ENCODE peak calls at places on chromosome 10, in four cellular contexts. One of them, this sample, is unnamed.

GRCh38 chr10:124091646-124092269 is 1.6 kb downstream of the CHST15 start:
- DNase-seq in colonic mucosa: no peak
- DNase-seq in body of pancreas: peak; percentile 22
- DNase-seq in stimulated activated CD8-positive, alpha-beta memory T cell treated with anti-CD3 and anti-CD28 coated beads, Interleukin-2, amount 100 ng/mL, for 1 hour: no peak
- DNase-seq in this sample: peak; percentile 76

GRCh38 chr10:73858750-73859439 is 15.5 kb downstream of the CAMK2G start:
- DNase-seq in body of pancreas: no peak
- DNase-seq in stimulated activated CD8-positive, alpha-beta memory T cell treated with anti-CD3 and anti-CD28 coated beads, Interleukin-2, amount 100 ng/mL, for 1 hour: no peak
- DNase-seq in colonic mucosa: no peak
- DNase-seq in this sample: no peak

GRCh38 chr10:58260334-58260733 is 7.4 kb downstream of the IPMK start:
- DNase-seq in colonic mucosa: no peak
- DNase-seq in body of pancreas: no peak
- DNase-seq in stimulated activated CD8-positive, alpha-beta memory T cell treated with anti-CD3 and anti-CD28 coated beads, Interleukin-2, amount 100 ng/mL, for 1 hour: no peak
- DNase-seq in this sample: no peak

GRCh38 chr10:29113251-29113945 is 175.5 kb upstream of the LYZL1 start:
- DNase-seq in colonic mucosa: no peak
- DNase-seq in body of pancreas: no peak
- DNase-seq in stimulated activated CD8-positive, alpha-beta memory T cell treated with anti-CD3 and anti-CD28 coated beads, Interleukin-2, amount 100 ng/mL, for 1 hour: no peak
- DNase-seq in this sample: no peak

GRCh38 chr10:80407836-80408197 is 534 bp upstream of the PRXL2A start:
- DNase-seq in colonic mucosa: peak; percentile 66
- DNase-seq in stimulated activated CD8-positive, alpha-beta memory T cell treated with anti-CD3 and anti-CD28 coated beads, Interleukin-2, amount 100 ng/mL, for 1 hour: no peak
- DNase-seq in body of pancreas: peak; percentile 29
- DNase-seq in this sample: peak; percentile 64

GRCh38 chr10:86827639-86828038 is 71.2 kb downstream of the BMPR1A start:
- DNase-seq in body of pancreas: no peak
- DNase-seq in stimulated activated CD8-positive, alpha-beta memory T cell treated with anti-CD3 and anti-CD28 coated beads, Interleukin-2, amount 100 ng/mL, for 1 hour: no peak
- DNase-seq in colonic mucosa: no peak
- DNase-seq in this sample: no peak

GRCh38 chr10:47047577-47048532 is 136.6 kb downstream of the PTPN20 start:
- DNase-seq in body of pancreas: peak; percentile 83
- DNase-seq in stimulated activated CD8-positive, alpha-beta memory T cell treated with anti-CD3 and anti-CD28 coated beads, Interleukin-2, amount 100 ng/mL, for 1 hour: peak; percentile 27
- DNase-seq in colonic mucosa: peak; percentile 81
- DNase-seq in this sample: peak; percentile 93

GRCh38 chr10:13915710-13916109 is 328.9 kb downstream of the PRPF18 start:
- DNase-seq in stimulated activated CD8-positive, alpha-beta memory T cell treated with anti-CD3 and anti-CD28 coated beads, Interleukin-2, amount 100 ng/mL, for 1 hour: no peak
- DNase-seq in colonic mucosa: no peak
- DNase-seq in body of pancreas: no peak
- DNase-seq in this sample: peak; percentile 67

GRCh38 chr10:124983321-124983720 is 41.4 kb downstream of the ZRANB1 start:
- DNase-seq in stimulated activated CD8-positive, alpha-beta memory T cell treated with anti-CD3 and anti-CD28 coated beads, Interleukin-2, amount 100 ng/mL, for 1 hour: no peak
- DNase-seq in colonic mucosa: no peak
- DNase-seq in body of pancreas: no peak
- DNase-seq in this sample: no peak

GRCh38 chr10:58698777-58699356 is 186.2 kb downstream of the BICC1 start:
- DNase-seq in colonic mucosa: no peak
- DNase-seq in body of pancreas: no peak
- DNase-seq in stimulated activated CD8-positive, alpha-beta memory T cell treated with anti-CD3 and anti-CD28 coated beads, Interleukin-2, amount 100 ng/mL, for 1 hour: no peak
- DNase-seq in this sample: no peak

GRCh38 chr10:52215745-52216361 is 98.2 kb upstream of the DKK1 start:
- DNase-seq in body of pancreas: peak; percentile 64
- DNase-seq in colonic mucosa: peak; percentile 68
- DNase-seq in stimulated activated CD8-positive, alpha-beta memory T cell treated with anti-CD3 and anti-CD28 coated beads, Interleukin-2, amount 100 ng/mL, for 1 hour: no peak
- DNase-seq in this sample: no peak

GRCh38 chr10:26837139-26837538 is 23.6 kb downstream of the ABI1 start:
- DNase-seq in stimulated activated CD8-positive, alpha-beta memory T cell treated with anti-CD3 and anti-CD28 coated beads, Interleukin-2, amount 100 ng/mL, for 1 hour: no peak
- DNase-seq in colonic mucosa: no peak
- DNase-seq in body of pancreas: no peak
- DNase-seq in this sample: no peak

GRCh38 chr10:127925471-127926207 is 18.7 kb downstream of the PTPRE start:
- DNase-seq in stimulated activated CD8-positive, alpha-beta memory T cell treated with anti-CD3 and anti-CD28 coated beads, Interleukin-2, amount 100 ng/mL, for 1 hour: no peak
- DNase-seq in colonic mucosa: no peak
- DNase-seq in body of pancreas: no peak
- DNase-seq in this sample: no peak

GRCh38 chr10:86329093-86329710 is 37.4 kb downstream of the GRID1 start:
- DNase-seq in stimulated activated CD8-positive, alpha-beta memory T cell treated with anti-CD3 and anti-CD28 coated beads, Interleukin-2, amount 100 ng/mL, for 1 hour: no peak
- DNase-seq in colonic mucosa: no peak
- DNase-seq in body of pancreas: no peak
- DNase-seq in this sample: no peak

GRCh38 chr10:129637010-129637409 is 170.0 kb downstream of the MGMT start:
- DNase-seq in body of pancreas: no peak
- DNase-seq in colonic mucosa: no peak
- DNase-seq in stimulated activated CD8-positive, alpha-beta memory T cell treated with anti-CD3 and anti-CD28 coated beads, Interleukin-2, amount 100 ng/mL, for 1 hour: no peak
- DNase-seq in this sample: no peak

GRCh38 chr10:16904619-16905018 is 87.4 kb upstream of the RSU1 start:
- DNase-seq in colonic mucosa: no peak
- DNase-seq in body of pancreas: no peak
- DNase-seq in stimulated activated CD8-positive, alpha-beta memory T cell treated with anti-CD3 and anti-CD28 coated beads, Interleukin-2, amount 100 ng/mL, for 1 hour: no peak
- DNase-seq in this sample: no peak

GRCh38 chr10:99621454-99622246 is 1.4 kb upstream of the SLC25A28 start:
- DNase-seq in colonic mucosa: no peak
- DNase-seq in stimulated activated CD8-positive, alpha-beta memory T cell treated with anti-CD3 and anti-CD28 coated beads, Interleukin-2, amount 100 ng/mL, for 1 hour: no peak
- DNase-seq in body of pancreas: no peak
- DNase-seq in this sample: no peak

GRCh38 chr10:5896765-5897340 is 6.8 kb downstream of the FBH1 start:
- DNase-seq in body of pancreas: no peak
- DNase-seq in colonic mucosa: no peak
- DNase-seq in stimulated activated CD8-positive, alpha-beta memory T cell treated with anti-CD3 and anti-CD28 coated beads, Interleukin-2, amount 100 ng/mL, for 1 hour: no peak
- DNase-seq in this sample: no peak

GRCh38 chr10:122407375-122408125 is 33.0 kb downstream of the PLEKHA1 start:
- DNase-seq in stimulated activated CD8-positive, alpha-beta memory T cell treated with anti-CD3 and anti-CD28 coated beads, Interleukin-2, amount 100 ng/mL, for 1 hour: peak; percentile 8
- DNase-seq in body of pancreas: no peak
- DNase-seq in colonic mucosa: no peak
- DNase-seq in this sample: no peak

GRCh38 chr10:22252286-22252800 is 34.5 kb upstream of the EBLN1 start:
- DNase-seq in stimulated activated CD8-positive, alpha-beta memory T cell treated with anti-CD3 and anti-CD28 coated beads, Interleukin-2, amount 100 ng/mL, for 1 hour: peak; percentile 8
- DNase-seq in colonic mucosa: peak; percentile 26
- DNase-seq in body of pancreas: peak; percentile 58
- DNase-seq in this sample: peak; percentile 88

GRCh38 chr10:51528527-51528926 is 170.9 kb downstream of the CSTF2T start:
- DNase-seq in stimulated activated CD8-positive, alpha-beta memory T cell treated with anti-CD3 and anti-CD28 coated beads, Interleukin-2, amount 100 ng/mL, for 1 hour: no peak
- DNase-seq in colonic mucosa: no peak
- DNase-seq in body of pancreas: no peak
- DNase-seq in this sample: no peak

GRCh38 chr10:49352323-49352722 is 43.6 kb downstream of the DRGX start:
- DNase-seq in colonic mucosa: no peak
- DNase-seq in body of pancreas: no peak
- DNase-seq in stimulated activated CD8-positive, alpha-beta memory T cell treated with anti-CD3 and anti-CD28 coated beads, Interleukin-2, amount 100 ng/mL, for 1 hour: no peak
- DNase-seq in this sample: no peak

GRCh38 chr10:112558476-112559166 is 111.6 kb downstream of the VTI1A start:
- DNase-seq in stimulated activated CD8-positive, alpha-beta memory T cell treated with anti-CD3 and anti-CD28 coated beads, Interleukin-2, amount 100 ng/mL, for 1 hour: no peak
- DNase-seq in body of pancreas: no peak
- DNase-seq in colonic mucosa: no peak
- DNase-seq in this sample: no peak

GRCh38 chr10:69088801-69089501 is 1.0 kb downstream of the SRGN start:
- DNase-seq in colonic mucosa: no peak
- DNase-seq in stimulated activated CD8-positive, alpha-beta memory T cell treated with anti-CD3 and anti-CD28 coated beads, Interleukin-2, amount 100 ng/mL, for 1 hour: no peak
- DNase-seq in body of pancreas: no peak
- DNase-seq in this sample: no peak

GRCh38 chr10:53401536-53401935 is 629.0 kb upstream of the MBL2 start:
- DNase-seq in colonic mucosa: no peak
- DNase-seq in stimulated activated CD8-positive, alpha-beta memory T cell treated with anti-CD3 and anti-CD28 coated beads, Interleukin-2, amount 100 ng/mL, for 1 hour: no peak
- DNase-seq in body of pancreas: no peak
- DNase-seq in this sample: no peak

GRCh38 chr10:93818086-93818485 is 60.4 kb downstream of the LGI1 start:
- DNase-seq in colonic mucosa: no peak
- DNase-seq in body of pancreas: peak; percentile 18
- DNase-seq in stimulated activated CD8-positive, alpha-beta memory T cell treated with anti-CD3 and anti-CD28 coated beads, Interleukin-2, amount 100 ng/mL, for 1 hour: no peak
- DNase-seq in this sample: no peak

GRCh38 chr10:123634221-123634620 is 31.9 kb upstream of the GPR26 start:
- DNase-seq in body of pancreas: no peak
- DNase-seq in stimulated activated CD8-positive, alpha-beta memory T cell treated with anti-CD3 and anti-CD28 coated beads, Interleukin-2, amount 100 ng/mL, for 1 hour: no peak
- DNase-seq in colonic mucosa: no peak
- DNase-seq in this sample: no peak

GRCh38 chr10:23829556-23829955 is 379.4 kb upstream of the KIAA1217 start:
- DNase-seq in stimulated activated CD8-positive, alpha-beta memory T cell treated with anti-CD3 and anti-CD28 coated beads, Interleukin-2, amount 100 ng/mL, for 1 hour: no peak
- DNase-seq in body of pancreas: no peak
- DNase-seq in colonic mucosa: no peak
- DNase-seq in this sample: no peak

GRCh38 chr10:92274071-92274470 is 16.8 kb downstream of the CPEB3 start:
- DNase-seq in body of pancreas: no peak
- DNase-seq in colonic mucosa: no peak
- DNase-seq in stimulated activated CD8-positive, alpha-beta memory T cell treated with anti-CD3 and anti-CD28 coated beads, Interleukin-2, amount 100 ng/mL, for 1 hour: no peak
- DNase-seq in this sample: no peak

GRCh38 chr10:96797485-96797884 is 34.6 kb upstream of the LCOR start:
- DNase-seq in colonic mucosa: no peak
- DNase-seq in body of pancreas: no peak
- DNase-seq in stimulated activated CD8-positive, alpha-beta memory T cell treated with anti-CD3 and anti-CD28 coated beads, Interleukin-2, amount 100 ng/mL, for 1 hour: no peak
- DNase-seq in this sample: no peak

GRCh38 chr10:118621304-118621942 is 26.0 kb upstream of the PRLHR start:
- DNase-seq in stimulated activated CD8-positive, alpha-beta memory T cell treated with anti-CD3 and anti-CD28 coated beads, Interleukin-2, amount 100 ng/mL, for 1 hour: no peak
- DNase-seq in body of pancreas: no peak
- DNase-seq in colonic mucosa: no peak
- DNase-seq in this sample: no peak

GRCh38 chr10:24488631-24489030 is 235.1 kb downstream of the ARHGAP21 start:
- DNase-seq in colonic mucosa: peak; percentile 67
- DNase-seq in body of pancreas: peak; percentile 50
- DNase-seq in stimulated activated CD8-positive, alpha-beta memory T cell treated with anti-CD3 and anti-CD28 coated beads, Interleukin-2, amount 100 ng/mL, for 1 hour: no peak
- DNase-seq in this sample: no peak

GRCh38 chr10:22433875-22434274 is 88.6 kb downstream of the SPAG6 start:
- DNase-seq in stimulated activated CD8-positive, alpha-beta memory T cell treated with anti-CD3 and anti-CD28 coated beads, Interleukin-2, amount 100 ng/mL, for 1 hour: no peak
- DNase-seq in body of pancreas: no peak
- DNase-seq in colonic mucosa: no peak
- DNase-seq in this sample: no peak

GRCh38 chr10:70518695-70519094 is 40.1 kb downstream of the PALD1 start:
- DNase-seq in colonic mucosa: no peak
- DNase-seq in body of pancreas: no peak
- DNase-seq in stimulated activated CD8-positive, alpha-beta memory T cell treated with anti-CD3 and anti-CD28 coated beads, Interleukin-2, amount 100 ng/mL, for 1 hour: no peak
- DNase-seq in this sample: peak; percentile 41